ENCODE peak calls at places on chromosome 17, in ten cellular contexts. B, J, X, S, F, K, W, M, P and D are unnamed samples.

GRCh38 chr17:81513669-81514484 is 1.3 kb upstream of the ACTG1 start:
- DNase-seq in F (no peak), P (peak), K (peak), B (peak), W (no peak), X (peak), M (peak), J (no peak), S (no peak), D (peak)

GRCh38 chr17:2390199-2390880 is 10.5 kb downstream of the MNT start:
- DNase-seq in K (no peak), B (no peak), X (no peak), F (no peak), S (no peak), J (no peak), P (no peak), W (no peak), M (no peak), D (no peak)

GRCh38 chr17:29514792-29515191 is 52.0 kb downstream of the ABHD15 start:
- DNase-seq in B (peak), F (no peak), M (no peak), K (no peak), W (no peak), J (no peak), X (no peak), P (no peak), S (peak), D (no peak)

GRCh38 chr17:78539771-78540170 is 37.4 kb downstream of the DNAH17 start:
- DNase-seq in K (no peak), X (no peak), S (no peak), W (no peak), F (no peak), P (no peak), J (no peak), B (no peak), M (no peak), D (no peak)

GRCh38 chr17:57597531-57598453 is 147.3 kb downstream of the CCDC182 start:
- DNase-seq in P (peak), K (peak), J (peak), W (no peak), S (peak), M (peak), F (no peak), X (no peak), B (peak), D (peak)

GRCh38 chr17:13874817-13875216 is 194.5 kb upstream of the COX10 start:
- DNase-seq in W (no peak), J (no peak), K (no peak), B (no peak), P (no peak), X (no peak), S (no peak), F (no peak), M (no peak), D (no peak)

GRCh38 chr17:63963123-63963522 is 9.6 kb downstream of the SCN4A start:
- DNase-seq in S (no peak), M (no peak), J (no peak), F (no peak), K (no peak), B (no peak), P (no peak), X (no peak), W (no peak), D (no peak)

GRCh38 chr17:11871773-11872172 is 125.5 kb downstream of the ZNF18 start:
- DNase-seq in F (peak), B (no peak), M (no peak), W (no peak), X (no peak), J (no peak), P (no peak), K (no peak), S (no peak), D (no peak)

GRCh38 chr17:7137182-7137943 is 22.7 kb upstream of the ASGR2 start:
- DNase-seq in S (peak), J (no peak), X (no peak), K (no peak), P (no peak), W (no peak), B (no peak), F (no peak), M (no peak), D (no peak)

GRCh38 chr17:35486920-35487727 is 38.6 kb upstream of the SLFN13 start:
- DNase-seq in M (peak), F (peak), J (no peak), S (peak), B (peak), X (peak), W (no peak), P (no peak), K (peak), D (peak)

GRCh38 chr17:29640981-29641642 is 18.4 kb upstream of the CORO6 start:
- DNase-seq in K (no peak), S (no peak), B (no peak), W (no peak), M (no peak), X (no peak), F (no peak), J (no peak), P (no peak), D (no peak)

GRCh38 chr17:57676543-57676942 is 68.6 kb downstream of the CCDC182 start:
- DNase-seq in F (no peak), X (no peak), K (no peak), M (no peak), S (no peak), J (no peak), W (no peak), P (no peak), B (no peak), D (no peak)

GRCh38 chr17:17387017-17387416 is 83.8 kb downstream of the NT5M start:
- DNase-seq in K (peak), S (no peak), W (peak), F (no peak), M (no peak), P (no peak), B (no peak), X (no peak), J (peak), D (no peak)

GRCh38 chr17:61556224-61557188 is 34.5 kb downstream of the NACA2 start:
- DNase-seq in X (no peak), F (no peak), J (no peak), S (peak), K (no peak), P (no peak), W (no peak), B (peak), M (no peak), D (no peak)

GRCh38 chr17:39872700-39873099 is 4.7 kb downstream of the ZPBP2 start:
- DNase-seq in S (peak), M (peak), B (peak), P (no peak), X (no peak), F (no peak), J (peak), K (peak), W (no peak), D (no peak)

GRCh38 chr17:69141802-69142472 is at the start of gene ABCA6:
- DNase-seq in W (no peak), B (peak), K (peak), P (no peak), X (no peak), J (no peak), M (peak), S (no peak), F (no peak), D (no peak)

GRCh38 chr17:6633263-6633662 is 7.2 kb downstream of the KIAA0753 start:
- DNase-seq in B (no peak), P (no peak), M (no peak), K (no peak), X (no peak), W (no peak), J (no peak), S (no peak), F (no peak), D (no peak)

GRCh38 chr17:38730526-38731379 is 612 bp downstream of the CISD3 start:
- DNase-seq in X (no peak), K (peak), W (no peak), S (peak), P (peak), M (peak), F (no peak), J (peak), B (peak), D (no peak)

GRCh38 chr17:65851965-65852736 is 290.7 kb upstream of the AXIN2 start:
- DNase-seq in M (no peak), K (no peak), P (no peak), W (no peak), X (no peak), B (no peak), J (no peak), F (no peak), S (no peak), D (no peak)

GRCh38 chr17:67280279-67280678 is 35.3 kb upstream of the HELZ start:
- DNase-seq in F (no peak), X (no peak), W (no peak), B (peak), K (no peak), S (no peak), J (no peak), P (no peak), M (no peak), D (no peak)

GRCh38 chr17:78105101-78105500 is 23.5 kb downstream of the TMC6 start:
- DNase-seq in S (no peak), J (no peak), X (no peak), W (no peak), F (no peak), K (no peak), M (no peak), P (no peak), B (no peak), D (no peak)

GRCh38 chr17:15171433-15172047 is 93.6 kb downstream of the PMP22 start:
- DNase-seq in X (no peak), J (no peak), S (peak), F (peak), M (peak), W (no peak), P (peak), K (peak), B (peak), D (peak)

GRCh38 chr17:15279011-15279477 is 13.9 kb upstream of the PMP22 start:
- DNase-seq in X (no peak), J (no peak), P (no peak), F (no peak), S (peak), K (peak), M (peak), W (no peak), B (no peak), D (no peak)

GRCh38 chr17:49574283-49574892 is 1.3 kb upstream of the NXPH3 start:
- DNase-seq in X (no peak), F (no peak), B (no peak), K (no peak), S (no peak), W (no peak), M (no peak), J (no peak), P (no peak), D (no peak)

GRCh38 chr17:27078296-27078695 is 215.6 kb upstream of the WSB1 start:
- DNase-seq in F (no peak), J (no peak), S (no peak), K (no peak), P (no peak), X (no peak), W (no peak), B (no peak), M (no peak), D (no peak)

GRCh38 chr17:77142689-77143088 is 1.9 kb downstream of the SEC14L1 start:
- DNase-seq in J (no peak), S (no peak), X (no peak), W (no peak), B (no peak), M (no peak), P (no peak), F (no peak), K (no peak), D (no peak)

GRCh38 chr17:39199673-39199985 is 454 bp upstream of the RPL19 start:
- DNase-seq in S (no peak), K (no peak), F (no peak), P (no peak), W (no peak), X (no peak), B (no peak), J (peak), M (no peak), D (no peak)

GRCh38 chr17:55249861-55250260 is 14.9 kb upstream of the HLF start:
- DNase-seq in M (no peak), B (no peak), J (no peak), K (no peak), X (no peak), S (no peak), P (no peak), W (no peak), F (no peak), D (no peak)

GRCh38 chr17:50663812-50664374 is 29.2 kb downstream of the ABCC3 start:
- DNase-seq in W (no peak), J (no peak), K (peak), B (no peak), S (no peak), F (no peak), M (no peak), X (no peak), P (no peak), D (no peak)

GRCh38 chr17:34313164-34313563 is 6.1 kb upstream of the CCL8 start:
- DNase-seq in B (peak), S (no peak), K (no peak), F (no peak), J (no peak), P (no peak), W (no peak), X (no peak), M (peak), D (no peak)

GRCh38 chr17:81034168-81034777 is 678 bp upstream of the BAIAP2 start:
- DNase-seq in P (peak), K (no peak), W (no peak), M (no peak), J (no peak), B (no peak), X (no peak), S (no peak), F (no peak), D (no peak)

GRCh38 chr17:27354491-27355081 is 60.7 kb downstream of the WSB1 start:
- DNase-seq in B (no peak), M (no peak), W (no peak), P (no peak), J (no peak), F (no peak), S (no peak), X (no peak), K (peak), D (no peak)

GRCh38 chr17:60167095-60167741 is 17.4 kb downstream of the CA4 start:
- DNase-seq in X (no peak), J (no peak), F (no peak), M (no peak), K (peak), B (no peak), W (no peak), S (peak), P (no peak), D (no peak)

GRCh38 chr17:17792551-17793377 is 44.0 kb downstream of the SREBF1 start:
- DNase-seq in K (no peak), P (peak), W (no peak), M (no peak), F (peak), B (peak), J (no peak), S (peak), X (peak), D (peak)

GRCh38 chr17:77722366-77722765 is 236.1 kb upstream of the TNRC6C start:
- DNase-seq in P (no peak), F (no peak), S (no peak), K (no peak), X (no peak), M (no peak), J (no peak), W (no peak), B (no peak), D (no peak)

GRCh38 chr17:70076189-70076588 is 1.2 kb downstream of the KCNJ16 start:
- DNase-seq in F (no peak), X (no peak), K (no peak), P (no peak), M (peak), S (no peak), J (no peak), B (peak), W (no peak), D (no peak)

GRCh38 chr17:45226620-45227019 is 4.9 kb downstream of the FMNL1 start:
- DNase-seq in S (no peak), W (no peak), J (no peak), P (no peak), B (no peak), X (no peak), F (no peak), M (no peak), K (no peak), D (no peak)